ENCODE peak calls at places on chromosomes 6 and 20, in seven cellular contexts. J is stomach, B is brain microvascular endothelial cell, A is adipocyte, F is sigmoid colon, I is endothelial cell of umbilical vein, R is cardiac muscle cell. M is an unnamed sample. For H3K27me3, the result is how much of the 10 kb centered on the place peaks cover.

GRCh38 chr6:44967481-44967880 is 360.6 kb upstream of the RUNX2 start:
- DNase-seq in J (no peak), F (no peak), B (no peak), A (peak), I (peak), R (no peak), M (no peak)

GRCh38 chr6:42043787-42044475 is 6.4 kb upstream of the TAF8 start:
- DNase-seq in A (peak), I (peak), R (peak), B (peak), F (peak), J (peak), M (peak)

GRCh38 chr6:170444056-170444505 is 109.0 kb downstream of the PSMB1 start:
- DNase-seq in A (no peak), J (no peak), F (no peak), R (no peak), B (no peak), I (no peak), M (no peak)

GRCh38 chr20:3093861-3094361 is 9.4 kb upstream of the AVP start:
- DNase-seq in A (no peak), I (peak), B (no peak), F (no peak), R (no peak), J (no peak), M (no peak)

GRCh38 chr6:2877057-2877882 is 25.8 kb downstream of the SERPINB9 start:
- DNase-seq in J (no peak), F (no peak), B (peak), R (no peak), A (peak), I (peak), M (peak)

GRCh38 chr6:52407467-52407866 is 12.7 kb upstream of the EFHC1 start:
- DNase-seq in R (peak), B (peak), J (no peak), A (peak), F (no peak), I (peak), M (peak)

GRCh38 chr6:7910298-7910653 is 312 bp downstream of the TXNDC5 start:
- DNase-seq in R (no peak), A (no peak), I (no peak), B (peak), F (no peak), J (no peak), M (no peak)

GRCh38 chr6:131825946-131826345 is 18.1 kb downstream of the ENPP1 start:
- DNase-seq in F (no peak), J (no peak), I (no peak), R (no peak), A (peak), B (peak), M (no peak)

DNA sequence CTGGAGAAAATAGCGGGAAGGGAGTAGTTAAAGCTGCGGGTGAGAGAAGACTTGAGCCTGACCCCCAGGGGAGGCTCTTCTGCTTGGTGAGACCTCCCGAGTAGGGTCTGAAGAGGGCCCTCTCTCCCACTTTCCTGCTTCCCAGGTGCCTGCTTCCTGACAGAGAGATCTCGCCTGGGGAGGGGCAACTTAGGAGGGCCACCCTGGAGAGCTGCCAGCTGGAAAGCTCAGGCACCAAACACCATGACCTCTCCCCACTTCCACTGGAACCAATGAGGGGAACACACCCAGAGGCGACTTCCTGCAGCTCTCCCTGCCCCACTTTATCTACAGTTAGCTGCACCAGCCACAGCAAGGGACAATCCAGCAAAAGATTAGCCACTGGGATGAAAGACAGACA is 208.0 kb downstream of the TBXT start:
- DNase-seq in B (no peak), A (no peak), I (no peak), F (no peak), R (no peak), J (no peak), M (no peak)
- H3K27me3 ChIP-seq in B (under half), A (under half), I (under half), F (under half), R (under half), J (under half), M (under half)

DNA sequence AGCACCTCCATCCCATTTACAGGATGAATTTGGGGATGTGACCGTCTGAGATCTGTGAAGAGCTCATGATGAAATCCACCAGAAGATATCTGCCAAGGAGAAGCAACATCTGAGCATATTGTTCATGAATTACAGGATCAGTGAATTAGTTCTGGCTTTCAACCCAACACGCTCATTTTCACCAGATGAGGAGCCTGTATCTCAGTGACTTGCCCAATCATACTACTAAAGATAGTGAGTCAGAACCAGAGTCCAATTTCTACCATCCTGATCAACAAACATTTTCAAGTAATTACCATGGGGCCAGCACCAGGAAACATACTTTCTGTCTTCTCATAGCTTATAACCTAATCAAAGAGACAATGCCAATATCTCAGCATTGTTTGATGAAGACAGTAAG is 116.6 kb downstream of the ZDHHC14 start:
- DNase-seq in F (no peak), R (no peak), J (no peak), B (no peak), I (no peak), A (no peak), M (no peak)
- H3K27me3 ChIP-seq in F (under half), R (under half), J (under half), B (under half), I (under half), A (under half), M (under half)

GRCh38 chr6:150686566-150686965 is 86.9 kb downstream of the PLEKHG1 start:
- DNase-seq in F (no peak), R (no peak), J (no peak), I (no peak), A (no peak), B (no peak), M (no peak)

GRCh38 chr6:150684161-150684560 is 84.5 kb downstream of the PLEKHG1 start:
- DNase-seq in R (no peak), A (no peak), J (no peak), F (no peak), B (no peak), I (peak), M (no peak)

GRCh38 chr6:150687508-150687907 is 87.8 kb downstream of the PLEKHG1 start:
- DNase-seq in F (no peak), R (no peak), A (no peak), B (no peak), I (peak), J (peak), M (no peak)

GRCh38 chr6:150684715-150685459 is 85.2 kb downstream of the PLEKHG1 start:
- DNase-seq in I (peak), A (no peak), R (no peak), B (no peak), F (no peak), J (no peak), M (no peak)

DNA sequence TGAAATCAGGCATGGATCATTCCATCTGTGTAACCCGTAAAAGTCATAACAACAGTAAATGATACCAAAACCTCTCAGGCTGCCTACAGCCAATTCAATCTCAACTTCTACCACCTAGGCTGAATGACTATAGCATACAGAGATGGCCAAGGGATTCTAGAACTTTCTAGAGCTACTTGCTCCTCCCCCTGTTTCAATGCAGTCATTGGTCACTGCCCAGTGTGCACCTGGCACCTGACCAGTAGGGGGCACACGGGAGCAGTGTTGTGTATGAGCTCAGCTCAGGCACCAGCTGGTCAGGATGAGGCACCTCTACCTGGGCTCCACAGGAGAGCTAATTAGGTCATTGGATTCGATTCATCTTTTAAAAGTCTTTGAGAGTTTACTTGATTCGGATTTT is 86.2 kb downstream of the PLEKHG1 start:
- DNase-seq in F (no peak), A (peak), R (no peak), I (peak), B (no peak), J (no peak), M (peak)
- H3K27me3 ChIP-seq in F (under half), A (under half), R (under half), I (under half), B (under half), J (under half), M (under half)

GRCh38 chr20:62997626-62998025 is 9.1 kb downstream of the BHLHE23 start:
- DNase-seq in F (no peak), A (no peak), I (no peak), J (no peak), B (no peak), R (no peak), M (no peak)

GRCh38 chr20:62999580-62999979 is 7.2 kb downstream of the BHLHE23 start:
- DNase-seq in R (no peak), I (no peak), A (no peak), J (no peak), F (no peak), B (no peak), M (no peak)

GRCh38 chr20:63000036-63000435 is 6.7 kb downstream of the BHLHE23 start:
- DNase-seq in J (no peak), B (no peak), F (no peak), A (no peak), I (no peak), R (no peak), M (no peak)

GRCh38 chr20:62996596-62996982 is 10.2 kb downstream of the BHLHE23 start:
- DNase-seq in I (no peak), B (no peak), A (no peak), R (no peak), F (no peak), J (no peak), M (no peak)

GRCh38 chr20:62998449-62998848 is 8.3 kb downstream of the BHLHE23 start:
- DNase-seq in J (no peak), I (no peak), A (no peak), F (no peak), B (no peak), R (no peak), M (no peak)
- H3K27me3 ChIP-seq in J (half or more), I (under half), A (half or more), F (under half), B (half or more), R (half or more), M (under half)

GRCh38 chr20:13221673-13222318 is 722 bp downstream of the ISM1 start:
- DNase-seq in R (peak), I (peak), F (peak), J (no peak), A (peak), B (peak), M (peak)
- H3K27me3 ChIP-seq in R (half or more), I (under half), F (under half), J (under half), A (under half), B (under half), M (under half)

GRCh38 chr6:16969699-16970695 is 131.9 kb upstream of the STMND1 start:
- DNase-seq in I (no peak), J (no peak), A (peak), B (no peak), F (no peak), R (peak), M (no peak)

GRCh38 chr6:16966821-16967817 is 134.7 kb upstream of the STMND1 start:
- DNase-seq in F (no peak), I (no peak), R (no peak), B (no peak), A (peak), J (no peak), M (no peak)

GRCh38 chr6:16961577-16961976 is 140.3 kb upstream of the STMND1 start:
- DNase-seq in B (no peak), A (no peak), I (no peak), F (no peak), J (no peak), R (no peak), M (no peak)

GRCh38 chr6:16964553-16965499 is 137.0 kb upstream of the STMND1 start:
- DNase-seq in R (peak), I (peak), J (peak), F (peak), B (peak), A (peak), M (peak)

DNA sequence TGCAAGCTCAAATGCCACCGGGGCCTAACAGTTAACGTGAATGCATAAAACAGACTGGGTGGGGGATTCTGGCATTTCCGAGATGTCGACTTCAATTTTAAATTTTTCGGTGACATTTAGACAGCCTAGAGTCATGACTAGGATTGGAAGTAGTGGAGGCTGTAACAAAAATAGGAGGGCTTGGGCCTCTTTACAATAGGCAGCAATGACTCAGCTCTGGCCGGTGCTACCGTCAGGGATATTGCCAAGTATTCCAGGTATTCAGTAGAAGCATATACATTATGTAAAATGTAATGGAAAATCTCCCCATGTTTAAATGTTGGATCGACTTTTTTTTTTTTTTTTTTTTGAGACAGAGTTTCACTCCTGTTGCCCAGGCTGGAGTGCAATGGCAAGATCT is 136.2 kb upstream of the STMND1 start:
- DNase-seq in F (no peak), R (no peak), A (no peak), I (no peak), B (no peak), J (no peak), M (no peak)
- H3K27me3 ChIP-seq in F (under half), R (under half), A (under half), I (under half), B (under half), J (under half), M (under half)

GRCh38 chr20:51426879-51427624 is 115.5 kb downstream of the NFATC2 start:
- DNase-seq in B (no peak), A (no peak), R (no peak), J (no peak), I (no peak), F (no peak), M (no peak)

GRCh38 chr20:51423810-51424209 is 118.7 kb downstream of the NFATC2 start:
- DNase-seq in R (no peak), B (no peak), I (no peak), J (no peak), F (no peak), A (no peak), M (no peak)

GRCh38 chr20:51425347-51426106 is 117.0 kb downstream of the NFATC2 start:
- DNase-seq in I (no peak), B (no peak), F (no peak), R (no peak), J (no peak), A (no peak), M (no peak)

GRCh38 chr20:51422912-51423667 is 119.4 kb downstream of the NFATC2 start:
- DNase-seq in A (no peak), J (no peak), F (no peak), B (no peak), R (no peak), I (no peak), M (no peak)

DNA sequence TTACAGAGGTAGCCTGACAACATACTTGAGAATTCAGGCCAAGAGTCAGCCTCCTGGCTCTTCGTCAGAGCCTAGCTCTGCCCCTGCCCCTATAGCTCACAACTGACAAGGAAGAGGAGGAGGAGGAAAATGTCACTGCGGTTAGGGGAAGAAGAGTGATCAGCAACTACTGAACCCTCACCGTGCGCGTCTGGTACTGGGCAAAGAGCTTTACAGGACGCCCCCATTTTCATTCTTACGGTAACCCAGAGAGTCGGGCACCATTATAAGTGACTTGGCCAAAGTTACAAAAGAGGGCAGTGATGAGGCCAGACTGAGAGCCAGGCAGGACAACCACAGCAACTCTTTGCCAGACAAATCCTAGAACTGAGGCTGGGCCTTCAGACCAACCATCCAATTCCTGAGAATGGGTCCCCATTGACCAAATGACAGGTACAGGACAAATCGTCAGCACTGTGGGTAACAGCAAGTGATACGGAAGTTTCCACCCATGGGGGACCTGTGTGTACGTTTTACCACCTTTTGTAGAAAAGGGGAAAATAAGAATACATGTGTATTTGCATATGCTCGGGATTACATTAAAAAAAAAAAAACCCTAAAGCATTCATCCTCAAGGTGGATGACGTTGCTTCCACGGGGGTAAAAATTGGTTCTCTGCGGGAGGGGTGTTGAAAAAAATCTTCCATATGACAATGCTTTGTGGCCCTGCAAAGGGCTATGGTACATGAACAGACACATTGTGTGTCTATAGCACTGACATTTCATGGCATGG is 118.1 kb downstream of the NFATC2 start:
- DNase-seq in R (no peak), F (no peak), I (no peak), A (no peak), J (no peak), B (no peak), M (no peak)
- H3K27me3 ChIP-seq in R (under half), F (under half), I (under half), A (under half), J (under half), B (under half), M (under half)

GRCh38 chr6:99589290-99589672 is 17.4 kb upstream of the PRDM13 start:
- DNase-seq in I (no peak), A (peak), B (no peak), F (peak), J (no peak), R (no peak), M (peak)

GRCh38 chr6:99589907-99590493 is 16.6 kb upstream of the PRDM13 start:
- DNase-seq in B (no peak), J (no peak), R (no peak), A (no peak), I (no peak), F (no peak), M (no peak)

GRCh38 chr6:99588618-99589289 is 17.9 kb upstream of the PRDM13 start:
- DNase-seq in B (peak), A (peak), F (peak), R (peak), J (peak), I (peak), M (peak)

GRCh38 chr6:99590728-99591672 is 15.6 kb upstream of the PRDM13 start:
- DNase-seq in B (no peak), F (peak), I (no peak), R (no peak), J (no peak), A (no peak), M (no peak)

GRCh38 chr6:99587792-99588191 is 18.8 kb upstream of the PRDM13 start:
- DNase-seq in R (no peak), F (no peak), J (no peak), A (no peak), B (no peak), I (no peak), M (no peak)
- H3K27me3 ChIP-seq in R (half or more), F (under half), J (under half), A (under half), B (half or more), I (half or more), M (under half)

DNA sequence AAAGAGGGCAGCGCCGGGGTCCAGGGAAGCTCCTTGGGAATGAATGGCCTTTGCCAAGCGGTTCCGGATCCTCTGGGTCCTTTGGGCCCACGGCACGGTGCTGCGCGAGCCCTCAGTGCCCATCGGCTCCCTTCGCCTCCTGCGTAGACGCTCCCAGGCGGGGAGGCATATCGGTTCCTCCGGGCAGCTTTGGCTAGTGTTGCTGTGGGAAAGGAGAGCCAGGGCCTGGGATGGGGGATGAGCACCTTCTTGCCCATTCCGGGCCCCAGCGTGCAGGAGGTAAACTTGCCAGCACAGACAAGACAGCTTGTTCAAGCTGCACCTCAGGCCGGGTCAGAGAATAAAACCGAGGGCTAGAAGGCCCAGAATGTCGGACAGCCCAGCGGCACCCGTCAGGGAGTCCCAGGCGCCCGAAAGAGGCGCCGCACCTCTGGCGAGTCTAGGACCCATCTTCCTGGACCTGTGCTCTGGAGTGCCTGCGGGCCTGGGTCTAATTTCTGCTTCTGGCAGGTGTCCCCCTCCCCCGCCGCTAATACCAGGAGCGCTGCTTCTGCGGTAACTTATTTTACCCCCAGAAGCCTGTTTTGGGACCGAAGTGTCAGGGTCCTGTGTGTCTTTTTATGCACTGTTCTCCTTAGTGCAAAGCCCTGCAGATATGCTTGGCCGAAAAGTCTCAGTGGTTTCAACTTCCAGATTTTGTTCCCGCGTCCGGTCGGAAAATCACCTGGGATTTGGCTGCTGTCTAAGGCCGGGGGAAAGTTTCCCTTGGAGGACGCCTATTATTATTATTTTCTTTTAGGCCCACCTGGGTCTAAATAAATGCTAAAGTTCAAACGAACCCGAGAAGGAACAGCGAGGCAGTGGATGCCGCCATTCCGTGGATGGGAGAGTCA is 1.7 kb upstream of the TFAP2C start:
- DNase-seq in F (no peak), B (no peak), R (no peak), A (no peak), I (no peak), J (no peak), M (no peak)
- H3K27me3 ChIP-seq in F (under half), B (half or more), R (half or more), A (half or more), I (half or more), J (half or more), M (under half)

GRCh38 chr20:37586078-37586477 is 58.4 kb upstream of the BLCAP start:
- DNase-seq in J (no peak), A (no peak), F (no peak), I (no peak), R (no peak), B (no peak), M (no peak)

GRCh38 chr20:37580069-37580468 is 52.4 kb upstream of the BLCAP start:
- DNase-seq in F (no peak), A (no peak), R (no peak), J (no peak), I (no peak), B (no peak), M (no peak)

GRCh38 chr20:37581246-37581645 is 53.6 kb upstream of the BLCAP start:
- DNase-seq in F (no peak), J (no peak), A (no peak), R (no peak), B (no peak), I (no peak), M (no peak)

GRCh38 chr20:37579091-37579490 is 51.4 kb upstream of the BLCAP start:
- DNase-seq in F (no peak), J (no peak), A (no peak), R (no peak), B (no peak), I (no peak), M (no peak)

GRCh38 chr20:37584238-37584807 is 56.6 kb upstream of the BLCAP start:
- DNase-seq in R (no peak), B (no peak), F (no peak), A (no peak), J (no peak), I (no peak), M (no peak)
- H3K27me3 ChIP-seq in R (under half), B (under half), F (under half), A (under half), J (under half), I (under half), M (under half)

M was measured in SJCRH30.